ENCODE peak calls at places on chromosome 3, in five cellular contexts. P is heart right ventricle, H is astrocyte, I is HepG2, Z is PC-3. Y is an unnamed sample. For H3K4me1, the result is how much of the 10 kb centered on the place peaks cover.

GRCh38 chr3:13245579-13245978 is 172.3 kb upstream of the IQSEC1 start:
- DNase-seq in P (no peak), I (peak), Z (no peak), H (no peak), Y (no peak)

GRCh38 chr3:120160050-120160449 is 65.8 kb upstream of the GSK3B start:
- DNase-seq in Z (peak), P (peak), H (peak), I (no peak), Y (peak)

GRCh38 chr3:105729662-105730061 is 139.2 kb downstream of the CBLB start:
- DNase-seq in I (no peak), P (no peak), Z (no peak), H (peak), Y (no peak)

GRCh38 chr3:39264053-39264452 is 15.8 kb downstream of the CX3CR1 start:
- DNase-seq in Z (no peak), H (no peak), I (no peak), P (no peak), Y (no peak)

GRCh38 chr3:51686512-51687215 is 15.6 kb downstream of the TEX264 start:
- DNase-seq in P (peak), I (no peak), H (peak), Z (peak), Y (no peak)

GRCh38 chr3:186237915-186238314 is 124.1 kb downstream of the DGKG start:
- DNase-seq in H (no peak), P (no peak), I (no peak), Z (no peak), Y (no peak)

GRCh38 chr3:71944482-71944881 is 159.5 kb upstream of the PROK2 start:
- DNase-seq in P (no peak), Z (no peak), I (no peak), H (no peak), Y (no peak)

GRCh38 chr3:10351013-10351735 is 30.3 kb upstream of the SEC13 start:
- DNase-seq in Z (no peak), P (no peak), H (no peak), I (no peak), Y (no peak)

GRCh38 chr3:181292984-181293383 is 303.4 kb upstream of the DNAJC19 start:
- DNase-seq in H (peak), Z (peak), P (no peak), I (no peak), Y (no peak)

GRCh38 chr3:126474498-126475410 is 937 bp downstream of the ZXDC start:
- DNase-seq in Z (peak), H (peak), P (peak), I (no peak), Y (peak)

GRCh38 chr3:193788189-193788946 is 195.4 kb downstream of the OPA1 start:
- DNase-seq in P (peak), I (peak), H (peak), Z (peak), Y (no peak)

GRCh38 chr3:177832862-177833261 is 635.6 kb upstream of the TBL1XR1 start:
- DNase-seq in H (no peak), I (no peak), Z (no peak), P (no peak), Y (no peak)

GRCh38 chr3:64150527-64151238 is 74.6 kb downstream of the PRICKLE2 start:
- DNase-seq in P (peak), Z (peak), I (peak), H (peak), Y (no peak)

GRCh38 chr3:152477422-152477821 is 208.7 kb downstream of the MBNL1 start:
- DNase-seq in H (no peak), I (no peak), P (no peak), Z (no peak), Y (no peak)

GRCh38 chr3:72683068-72683467 is 165.2 kb downstream of the SHQ1 start:
- DNase-seq in H (no peak), I (no peak), Z (no peak), P (no peak), Y (no peak)

GRCh38 chr3:23959147-23959900 is 14.2 kb downstream of the NR1D2 start:
- DNase-seq in P (no peak), Z (peak), I (peak), H (peak), Y (no peak)

GRCh38 chr3:99365979-99366378 is 272.4 kb upstream of the COL8A1 start:
- DNase-seq in I (no peak), Z (peak), P (no peak), H (peak), Y (no peak)

GRCh38 chr3:13647314-13648059 is 98.6 kb downstream of the FBLN2 start:
- DNase-seq in P (no peak), H (peak), Z (peak), I (no peak), Y (no peak)

GRCh38 chr3:32281570-32282106 is 43.2 kb downstream of the CMTM8 start:
- DNase-seq in Z (no peak), I (peak), P (no peak), H (no peak), Y (no peak)

GRCh38 chr3:135908225-135908624 is 57.3 kb upstream of the PPP2R3A start:
- DNase-seq in Z (peak), H (no peak), I (no peak), P (no peak), Y (peak)

GRCh38 chr3:159732172-159733111 is 256.2 kb upstream of the IL12A start:
- DNase-seq in Z (peak), H (peak), I (no peak), P (no peak), Y (peak)

GRCh38 chr3:194503101-194503531 is 16.3 kb upstream of the ATP13A3 start:
- DNase-seq in P (no peak), H (no peak), I (no peak), Z (peak), Y (no peak)

GRCh38 chr3:124118397-124118796 is 126.5 kb upstream of the ROPN1 start:
- DNase-seq in P (no peak), Z (peak), I (no peak), H (no peak), Y (no peak)

GRCh38 chr3:73848173-73848751 is 223.5 kb upstream of the PDZRN3 start:
- DNase-seq in Z (peak), I (peak), H (peak), P (no peak), Y (no peak)

GRCh38 chr3:98755601-98756000 is 7.5 kb upstream of the ST3GAL6 start:
- DNase-seq in Z (no peak), I (no peak), P (no peak), H (no peak), Y (no peak)

GRCh38 chr3:59023612-59024011 is 26.2 kb downstream of the CFAP20DC start:
- DNase-seq in Z (no peak), P (no peak), H (no peak), I (no peak), Y (no peak)

GRCh38 chr3:78979083-78979482 is 788.7 kb downstream of the ROBO1 start:
- DNase-seq in Z (no peak), P (no peak), H (no peak), I (no peak), Y (no peak)

DNA sequence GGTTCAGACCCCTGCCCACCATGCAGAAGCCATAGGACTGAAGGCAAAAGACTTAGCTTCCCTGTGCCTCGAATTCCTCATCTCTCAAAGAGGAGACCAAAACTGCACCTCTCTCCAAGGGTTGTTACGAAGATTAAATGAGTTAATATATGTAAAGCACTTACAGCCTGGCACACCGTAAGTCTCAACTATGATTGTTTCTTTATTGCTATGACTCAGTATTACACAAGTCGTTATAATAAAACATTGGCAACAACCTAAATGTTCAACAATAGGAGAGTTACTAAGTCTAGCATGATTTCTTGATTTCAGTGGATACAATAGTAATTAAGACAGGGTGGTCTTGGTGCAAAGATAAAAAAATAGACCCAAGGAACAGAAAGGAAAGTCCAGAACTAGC is 19.6 kb upstream of the FGD5 start:
- DNase-seq in H (no peak), Z (peak), P (no peak), I (no peak), Y (no peak)
- H3K4me1 ChIP-seq in H (under half), Z (under half), P (under half), I (under half), Y (under half)

GRCh38 chr3:172134352-172134751 is 95.0 kb downstream of the FNDC3B start:
- DNase-seq in H (no peak), P (no peak), I (no peak), Z (no peak), Y (no peak)

GRCh38 chr3:172137287-172138030 is 98.1 kb downstream of the FNDC3B start:
- DNase-seq in Z (peak), H (no peak), P (no peak), I (no peak), Y (no peak)

GRCh38 chr3:172135766-172136729 is 96.7 kb downstream of the FNDC3B start:
- DNase-seq in H (peak), Z (no peak), I (no peak), P (no peak), Y (no peak)

GRCh38 chr3:172133830-172134229 is 94.5 kb downstream of the FNDC3B start:
- DNase-seq in I (no peak), Z (no peak), H (no peak), P (no peak), Y (no peak)

DNA sequence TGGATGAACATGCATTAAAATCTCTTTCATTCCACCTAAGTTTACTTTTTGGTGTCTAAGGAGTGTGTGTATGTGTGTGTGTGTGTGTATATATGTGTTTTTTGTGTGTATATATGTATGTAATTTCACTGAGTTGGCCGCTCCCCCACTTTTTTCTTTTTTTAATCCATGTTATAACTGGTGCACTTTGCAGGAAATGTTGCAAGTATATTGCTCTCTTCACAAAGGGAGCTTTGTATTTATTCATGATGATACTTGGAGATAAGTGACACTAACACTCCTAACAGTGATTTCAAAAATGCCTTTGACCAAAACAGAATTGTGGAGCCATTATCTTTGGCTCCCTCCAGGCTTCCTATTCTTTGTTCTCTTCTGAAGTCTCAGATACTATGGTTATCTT is 95.8 kb downstream of the FNDC3B start:
- DNase-seq in H (no peak), P (no peak), I (no peak), Z (no peak), Y (no peak)
- H3K4me1 ChIP-seq in H (half or more), P (half or more), I (half or more), Z (half or more), Y (half or more)

GRCh38 chr3:57985176-57985976 is 22.8 kb upstream of the FLNB start:
- DNase-seq in H (no peak), I (no peak), P (no peak), Z (peak), Y (no peak)

GRCh38 chr3:57982561-57983243 is 25.5 kb upstream of the FLNB start:
- DNase-seq in P (no peak), Z (no peak), H (no peak), I (no peak), Y (no peak)

GRCh38 chr3:57983734-57984518 is 24.3 kb upstream of the FLNB start:
- DNase-seq in I (peak), H (peak), Z (peak), P (peak), Y (no peak)

GRCh38 chr3:57985977-57986246 is 22.3 kb upstream of the FLNB start:
- DNase-seq in H (no peak), Z (no peak), P (no peak), I (no peak), Y (no peak)

GRCh38 chr3:57986261-57986660 is 22.0 kb upstream of the FLNB start:
- DNase-seq in H (no peak), Z (no peak), I (no peak), P (no peak), Y (no peak)
- H3K4me1 ChIP-seq in H (under half), Z (half or more), I (half or more), P (under half), Y (under half)

DNA sequence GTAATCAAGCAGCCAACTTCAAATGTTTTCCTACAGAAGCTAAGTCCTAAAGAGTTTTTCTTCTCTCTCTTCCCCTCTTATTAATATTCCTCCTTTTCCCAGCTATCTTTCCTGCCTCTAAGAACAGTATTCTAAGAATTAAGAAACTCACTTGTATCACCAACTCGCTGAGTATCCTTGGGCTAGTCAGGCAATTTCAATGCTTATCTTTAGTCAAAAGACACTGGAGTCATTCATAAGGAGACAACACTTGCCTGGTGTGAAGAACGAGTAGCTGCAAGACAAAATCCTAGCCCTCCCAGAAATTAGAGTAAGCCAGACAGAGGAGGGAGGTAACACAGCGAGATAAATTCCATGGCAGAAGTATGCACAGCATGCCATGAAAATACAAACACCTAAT is 10.7 kb downstream of the VGLL4 start:
- DNase-seq in H (no peak), Z (no peak), P (no peak), I (no peak), Y (no peak)
- H3K4me1 ChIP-seq in H (under half), Z (under half), P (half or more), I (half or more), Y (under half)

DNA sequence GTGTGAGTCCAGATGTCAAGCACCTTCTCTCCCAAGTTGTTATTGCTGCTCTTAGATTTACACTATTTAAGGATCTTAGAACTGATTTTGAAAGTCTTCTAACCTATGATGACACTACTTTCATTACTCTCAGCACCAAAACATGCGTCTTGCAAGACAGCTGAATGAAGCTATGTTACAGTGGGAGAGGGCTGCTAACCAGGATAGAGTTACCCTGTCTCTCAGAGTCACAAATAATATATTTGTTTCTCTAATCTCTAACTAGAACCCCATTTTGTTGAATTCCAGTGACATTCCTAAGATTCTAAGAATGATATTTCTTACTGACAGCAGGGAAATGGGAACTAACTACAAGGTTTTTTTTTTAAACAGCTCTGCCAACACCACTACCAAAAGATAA is 455.5 kb downstream of the MAGI1 start:
- DNase-seq in Z (no peak), H (no peak), P (no peak), I (no peak), Y (no peak)
- H3K4me1 ChIP-seq in Z (under half), H (under half), P (under half), I (under half), Y (under half)

Y was measured in RWPE2.